ENCODE peak calls at places on chromosome 1, in ten cellular contexts. P is cardiac fibroblast; V is tibial nerve; U is EH; L is nucleus accumbens; B is stimulated activated CD4-positive, alpha-beta T cell treated with anti-CD3 and anti-CD28 coated beads, Interleukin-4, amount 100 ng/mL, for 1 hour; D is ELR; E is HepG2; N is activated CD4-positive, alpha-beta T cell treated with anti-CD3 and anti-CD28 coated beads for 1 hour; I is globus pallidus. Y is an unnamed sample.

GRCh38 chr1:212814989-212815388 is 23.3 kb downstream of the TATDN3 start:
- DNase-seq in P (peak; percentile 30), V (no peak), U (peak; percentile 28), L (no peak), B (no peak), D (peak; percentile 17), E (peak; percentile 25), N (no peak), I (peak; percentile 31), Y (no peak)

GRCh38 chr1:215517441-215517891 is 49.6 kb upstream of the KCTD3 start:
- DNase-seq in P (peak; percentile 8), V (no peak), U (peak; percentile 43), L (no peak), B (no peak), D (peak; percentile 80), E (no peak), N (no peak), I (no peak), Y (no peak)

GRCh38 chr1:67840449-67840848 is 7.2 kb upstream of the GNG12 start:
- DNase-seq in P (peak; percentile 95), V (no peak), U (peak; percentile 95), L (no peak), B (no peak), D (peak; percentile 86), E (no peak), N (no peak), I (no peak), Y (no peak)

GRCh38 chr1:8026976-8027747 is 1.1 kb upstream of the ERRFI1 start:
- DNase-seq in P (peak; percentile 67), V (no peak), U (peak; percentile 66), L (no peak), B (no peak), D (peak; percentile 52), E (peak; percentile 95), N (no peak), I (no peak), Y (no peak)

GRCh38 chr1:207418336-207418735 is 35.8 kb upstream of the CR2 start:
- DNase-seq in P (no peak), V (no peak), U (no peak), L (no peak), B (no peak), D (no peak), E (no peak), N (no peak), I (no peak), Y (no peak)

GRCh38 chr1:217614319-217614718 is 16.6 kb downstream of the GPATCH2 start:
- DNase-seq in P (peak; percentile 20), V (no peak), U (peak; percentile 34), L (no peak), B (no peak), D (no peak), E (no peak), N (no peak), I (no peak), Y (no peak)

GRCh38 chr1:51236548-51237312 is 657 bp downstream of the RNF11 start:
- DNase-seq in P (peak; percentile 49), V (peak; percentile 24), U (peak; percentile 48), L (peak; percentile 52), B (peak; percentile 40), D (peak; percentile 50), E (no peak), N (peak; percentile 16), I (peak; percentile 44), Y (peak; percentile 81)

GRCh38 chr1:156815307-156815826 is 1.3 kb downstream of the SH2D2A start:
- DNase-seq in P (peak; percentile 88), V (peak; percentile 26), U (peak; percentile 89), L (no peak), B (no peak), D (peak; percentile 94), E (no peak), N (no peak), I (no peak), Y (no peak)

GRCh38 chr1:202521886-202522285 is 173.4 kb downstream of the PPP1R12B start:
- DNase-seq in P (no peak), V (no peak), U (no peak), L (no peak), B (no peak), D (no peak), E (no peak), N (no peak), I (no peak), Y (no peak)